ENCODE peak calls at places on chromosomes 2 and 18, in four cellular contexts. W, X, O and T are unnamed samples.

GRCh38 chr18:45107425-45107824 is 426.7 kb downstream of the SETBP1 start:
- DNase-seq in W (no peak), X (peak), O (peak), T (peak)

GRCh38 chr2:238169708-238170251 is 11.0 kb downstream of the ERFE start:
- DNase-seq in W (no peak), X (peak), O (peak), T (peak)

GRCh38 chr2:10448646-10449480 is 736 bp upstream of the ODC1 start:
- DNase-seq in W (peak), X (peak), O (no peak), T (peak)

GRCh38 chr18:31484461-31484860 is 13.5 kb upstream of the DSG2 start:
- DNase-seq in W (no peak), X (no peak), O (no peak), T (no peak)

GRCh38 chr2:237685408-237685807 is 58.0 kb downstream of the LRRFIP1 start:
- DNase-seq in W (no peak), X (no peak), O (no peak), T (peak)

GRCh38 chr2:26462100-26462499 is 15.8 kb downstream of the OTOF start:
- DNase-seq in W (no peak), X (no peak), O (no peak), T (no peak)

GRCh38 chr2:1886405-1886992 is 142.2 kb upstream of the PXDN start:
- DNase-seq in W (peak), X (peak), O (peak), T (peak)

GRCh38 chr2:212726403-212726802 is 187.8 kb upstream of the ERBB4 start:
- DNase-seq in W (no peak), X (no peak), O (peak), T (no peak)

GRCh38 chr2:214401580-214401979 is 9.3 kb upstream of the VWC2L start:
- DNase-seq in W (no peak), X (no peak), O (no peak), T (no peak)

GRCh38 chr2:127469974-127470373 is 51.7 kb downstream of the PROC start:
- DNase-seq in W (no peak), X (no peak), O (no peak), T (no peak)

GRCh38 chr2:120958623-120959366 is 223.1 kb downstream of the GLI2 start:
- DNase-seq in W (no peak), X (no peak), O (no peak), T (no peak)

GRCh38 chr2:183490930-183491329 is 366.7 kb downstream of the NUP35 start:
- DNase-seq in W (no peak), X (peak), O (peak), T (peak)

GRCh38 chr2:32384529-32384928 is 27.7 kb downstream of the BIRC6 start:
- DNase-seq in W (no peak), X (no peak), O (no peak), T (no peak)

GRCh38 chr2:27843992-27844391 is 46.2 kb downstream of the RBKS start:
- DNase-seq in W (no peak), X (no peak), O (no peak), T (no peak)

GRCh38 chr2:27831279-27832050 is 58.7 kb downstream of the RBKS start:
- DNase-seq in W (no peak), X (peak), O (no peak), T (no peak)

GRCh38 chr2:157336137-157336721 is 10.6 kb upstream of the ERMN start:
- DNase-seq in W (peak), X (peak), O (peak), T (no peak)

GRCh38 chr2:135563793-135564192 is 32.5 kb downstream of the R3HDM1 start:
- DNase-seq in W (peak), X (no peak), O (peak), T (peak)

GRCh38 chr2:174593574-174594203 is 3.9 kb downstream of the WIPF1 start:
- DNase-seq in W (peak), X (peak), O (peak), T (peak)

GRCh38 chr2:64463784-64464183 is 9.8 kb downstream of the LGALSL start:
- DNase-seq in W (no peak), X (peak), O (peak), T (peak)

GRCh38 chr2:196750977-196751631 is 48.4 kb downstream of the GTF3C3 start:
- DNase-seq in W (peak), X (peak), O (peak), T (peak)

GRCh38 chr18:7812431-7813063 is 245.4 kb downstream of the PTPRM start:
- DNase-seq in W (no peak), X (peak), O (peak), T (no peak)

GRCh38 chr2:120716641-120717585 is 18.8 kb upstream of the GLI2 start:
- DNase-seq in W (no peak), X (no peak), O (no peak), T (no peak)

GRCh38 chr18:58364867-58365533 is 263.9 kb downstream of the ALPK2 start:
- DNase-seq in W (no peak), X (no peak), O (peak), T (no peak)

GRCh38 chr2:235162070-235162469 is 210.3 kb downstream of the SH3BP4 start:
- DNase-seq in W (no peak), X (no peak), O (no peak), T (no peak)

GRCh38 chr2:191976436-191976835 is 129.5 kb upstream of the CAVIN2 start:
- DNase-seq in W (no peak), X (peak), O (peak), T (no peak)

GRCh38 chr18:5986257-5986909 is 91.1 kb upstream of the TMEM200C start:
- DNase-seq in W (no peak), X (no peak), O (no peak), T (no peak)

GRCh38 chr2:151775057-151775740 is 40.9 kb upstream of the NEB start:
- DNase-seq in W (no peak), X (peak), O (peak), T (no peak)

GRCh38 chr2:37858197-37858711 is 66.8 kb upstream of the RMDN2 start:
- DNase-seq in W (no peak), X (peak), O (peak), T (peak)

GRCh38 chr2:229610359-229610758 is 104.0 kb downstream of the DNER start:
- DNase-seq in W (no peak), X (peak), O (peak), T (peak)

GRCh38 chr2:68715353-68716041 is 19.1 kb upstream of the ARHGAP25 start:
- DNase-seq in W (peak), X (peak), O (peak), T (peak)

GRCh38 chr2:168639501-168639900 is 162.9 kb upstream of the NOSTRIN start:
- DNase-seq in W (no peak), X (peak), O (peak), T (no peak)

GRCh38 chr2:33136056-33136455 is 189.3 kb downstream of the LTBP1 start:
- DNase-seq in W (no peak), X (peak), O (no peak), T (no peak)

GRCh38 chr18:24198461-24198860 is 59.6 kb downstream of the CABYR start:
- DNase-seq in W (no peak), X (no peak), O (no peak), T (no peak)

GRCh38 chr2:8036366-8036765 is 645.5 kb upstream of the ID2 start:
- DNase-seq in W (no peak), X (no peak), O (no peak), T (no peak)

GRCh38 chr2:239214725-239215124 is 186.1 kb downstream of the HDAC4 start:
- DNase-seq in W (no peak), X (no peak), O (no peak), T (no peak)

GRCh38 chr18:33156906-33157470 is 283.5 kb downstream of the CCDC178 start:
- DNase-seq in W (no peak), X (no peak), O (no peak), T (no peak)

GRCh38 chr2:136117391-136117841 is 533 bp downstream of the CXCR4 start:
- DNase-seq in W (peak), X (peak), O (peak), T (peak)

GRCh38 chr2:69693472-69694450 is 48.2 kb upstream of the ANXA4 start:
- DNase-seq in W (peak), X (no peak), O (no peak), T (no peak)

GRCh38 chr2:101808006-101808562 is 110.6 kb downstream of the MAP4K4 start:
- DNase-seq in W (no peak), X (no peak), O (peak), T (no peak)

GRCh38 chr2:206064077-206064476 is 21.9 kb downstream of the INO80D start:
- DNase-seq in W (no peak), X (peak), O (no peak), T (no peak)